ENCODE peak calls at places on chromosomes 4 and X, in ten cellular contexts. One of them, this sample, is unnamed.

GRCh38 chr4:124133753-124134152 is 578.8 kb downstream of the ANKRD50 start:
- DNase-seq in transverse colon: no peak
- DNase-seq in suprapubic skin: no peak
- DNase-seq in H1: no peak
- DNase-seq in HepG2: no peak
- DNase-seq in A549: no peak
- DNase-seq in upper lobe of left lung: no peak
- DNase-seq in stomach: no peak
- DNase-seq in sigmoid colon: no peak
- DNase-seq in tibial nerve: no peak
- DNase-seq in this sample: no peak

GRCh38 chr4:176784816-176785215 is 7.9 kb downstream of the VEGFC start:
- DNase-seq in tibial nerve: no peak
- DNase-seq in upper lobe of left lung: no peak
- DNase-seq in sigmoid colon: no peak
- DNase-seq in transverse colon: no peak
- DNase-seq in stomach: no peak
- DNase-seq in H1: no peak
- DNase-seq in HepG2: no peak
- DNase-seq in suprapubic skin: no peak
- DNase-seq in A549: no peak
- DNase-seq in this sample: no peak

GRCh38 chr4:36363024-36363423 is 81.6 kb downstream of the DTHD1 start:
- DNase-seq in HepG2: no peak
- DNase-seq in stomach: no peak
- DNase-seq in transverse colon: no peak
- DNase-seq in A549: peak
- DNase-seq in H1: no peak
- DNase-seq in sigmoid colon: no peak
- DNase-seq in suprapubic skin: no peak
- DNase-seq in tibial nerve: no peak
- DNase-seq in upper lobe of left lung: no peak
- DNase-seq in this sample: no peak

GRCh38 chrX:48911407-48912182 is at the start of gene SLC35A2:
- DNase-seq in stomach: peak
- DNase-seq in A549: peak
- DNase-seq in upper lobe of left lung: peak
- DNase-seq in tibial nerve: peak
- DNase-seq in suprapubic skin: peak
- DNase-seq in H1: peak
- DNase-seq in transverse colon: peak
- DNase-seq in HepG2: peak
- DNase-seq in sigmoid colon: peak
- DNase-seq in this sample: peak

GRCh38 chr4:43822621-43823020 is 626.0 kb downstream of the KCTD8 start:
- DNase-seq in stomach: no peak
- DNase-seq in transverse colon: no peak
- DNase-seq in upper lobe of left lung: no peak
- DNase-seq in HepG2: no peak
- DNase-seq in suprapubic skin: no peak
- DNase-seq in A549: no peak
- DNase-seq in H1: no peak
- DNase-seq in tibial nerve: no peak
- DNase-seq in sigmoid colon: no peak
- DNase-seq in this sample: no peak

GRCh38 chrX:17635231-17635630 is 102.1 kb upstream of the SCML1 start:
- DNase-seq in transverse colon: peak
- DNase-seq in sigmoid colon: no peak
- DNase-seq in suprapubic skin: no peak
- DNase-seq in H1: peak
- DNase-seq in upper lobe of left lung: no peak
- DNase-seq in stomach: no peak
- DNase-seq in A549: peak
- DNase-seq in tibial nerve: no peak
- DNase-seq in HepG2: no peak
- DNase-seq in this sample: no peak

GRCh38 chrX:20906571-20906970 is 467.6 kb upstream of the CNKSR2 start:
- DNase-seq in stomach: no peak
- DNase-seq in transverse colon: no peak
- DNase-seq in upper lobe of left lung: no peak
- DNase-seq in suprapubic skin: no peak
- DNase-seq in A549: peak
- DNase-seq in sigmoid colon: no peak
- DNase-seq in H1: no peak
- DNase-seq in HepG2: no peak
- DNase-seq in tibial nerve: no peak
- DNase-seq in this sample: no peak

GRCh38 chr4:5970381-5971076 is 47.7 kb downstream of the C4orf50 start:
- DNase-seq in sigmoid colon: peak
- DNase-seq in tibial nerve: no peak
- DNase-seq in stomach: peak
- DNase-seq in HepG2: no peak
- DNase-seq in suprapubic skin: peak
- DNase-seq in upper lobe of left lung: no peak
- DNase-seq in H1: no peak
- DNase-seq in transverse colon: no peak
- DNase-seq in A549: no peak
- DNase-seq in this sample: no peak

GRCh38 chr4:183422962-183423653 is 21.3 kb upstream of the CDKN2AIP start:
- DNase-seq in H1: no peak
- DNase-seq in tibial nerve: no peak
- DNase-seq in A549: no peak
- DNase-seq in suprapubic skin: no peak
- DNase-seq in upper lobe of left lung: no peak
- DNase-seq in sigmoid colon: no peak
- DNase-seq in HepG2: no peak
- DNase-seq in transverse colon: no peak
- DNase-seq in stomach: no peak
- DNase-seq in this sample: no peak

GRCh38 chrX:124216396-124217124 is 115.9 kb upstream of the TEX13D start:
- DNase-seq in stomach: no peak
- DNase-seq in sigmoid colon: no peak
- DNase-seq in tibial nerve: no peak
- DNase-seq in suprapubic skin: no peak
- DNase-seq in upper lobe of left lung: no peak
- DNase-seq in A549: no peak
- DNase-seq in H1: no peak
- DNase-seq in HepG2: no peak
- DNase-seq in transverse colon: no peak
- DNase-seq in this sample: no peak

GRCh38 chr4:55395529-55396304 is at the start of gene TMEM165:
- DNase-seq in H1: peak
- DNase-seq in A549: peak
- DNase-seq in upper lobe of left lung: peak
- DNase-seq in sigmoid colon: peak
- DNase-seq in tibial nerve: peak
- DNase-seq in HepG2: peak
- DNase-seq in stomach: peak
- DNase-seq in suprapubic skin: peak
- DNase-seq in transverse colon: peak
- DNase-seq in this sample: peak
- TF ChIP-seq POLR2A in H1: peak
- TF ChIP-seq POLR2A in A549: peak
- TF ChIP-seq POLR2A in upper lobe of left lung: peak
- TF ChIP-seq POLR2A in sigmoid colon: peak
- TF ChIP-seq POLR2A in tibial nerve: peak
- TF ChIP-seq POLR2A in HepG2: peak
- TF ChIP-seq POLR2A in stomach: peak
- TF ChIP-seq POLR2A in suprapubic skin: peak
- TF ChIP-seq POLR2A in transverse colon: peak
- TF ChIP-seq POLR2A in this sample: peak

GRCh38 chr4:181645489-181645888 is 597.7 kb upstream of the TENM3 start:
- DNase-seq in HepG2: no peak
- DNase-seq in stomach: no peak
- DNase-seq in upper lobe of left lung: no peak
- DNase-seq in transverse colon: no peak
- DNase-seq in A549: no peak
- DNase-seq in tibial nerve: no peak
- DNase-seq in sigmoid colon: no peak
- DNase-seq in suprapubic skin: no peak
- DNase-seq in H1: no peak
- DNase-seq in this sample: no peak

GRCh38 chr4:181646864-181647263 is 596.3 kb upstream of the TENM3 start:
- DNase-seq in A549: no peak
- DNase-seq in sigmoid colon: no peak
- DNase-seq in H1: no peak
- DNase-seq in transverse colon: no peak
- DNase-seq in HepG2: no peak
- DNase-seq in tibial nerve: no peak
- DNase-seq in stomach: no peak
- DNase-seq in upper lobe of left lung: no peak
- DNase-seq in suprapubic skin: no peak
- DNase-seq in this sample: no peak

GRCh38 chr4:181647396-181648107 is 595.6 kb upstream of the TENM3 start:
- DNase-seq in sigmoid colon: no peak
- DNase-seq in upper lobe of left lung: no peak
- DNase-seq in H1: no peak
- DNase-seq in HepG2: no peak
- DNase-seq in transverse colon: no peak
- DNase-seq in suprapubic skin: no peak
- DNase-seq in tibial nerve: no peak
- DNase-seq in A549: no peak
- DNase-seq in stomach: no peak
- DNase-seq in this sample: no peak

DNA sequence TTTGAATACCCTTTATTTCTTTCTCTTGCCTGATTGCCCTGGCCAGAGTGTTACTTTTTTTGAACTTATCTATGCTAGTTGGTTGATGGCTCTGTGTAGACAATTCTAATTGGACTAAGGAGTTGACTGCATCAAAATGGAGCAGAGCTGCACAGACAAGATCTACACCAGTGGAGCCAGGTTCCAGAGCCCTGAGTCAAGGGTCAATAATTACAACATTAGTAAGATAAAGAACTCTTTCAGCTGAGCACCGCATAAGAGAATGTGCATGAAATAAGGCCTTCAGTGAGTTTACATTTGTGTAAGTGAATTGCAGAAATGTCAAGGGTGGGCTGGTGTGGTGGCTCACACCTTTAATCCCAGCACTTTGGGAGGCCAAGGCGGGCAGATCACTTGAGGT is 599.7 kb upstream of the TENM3 start:
- DNase-seq in A549: no peak
- DNase-seq in transverse colon: no peak
- DNase-seq in stomach: no peak
- DNase-seq in HepG2: no peak
- DNase-seq in suprapubic skin: no peak
- DNase-seq in H1: no peak
- DNase-seq in upper lobe of left lung: no peak
- DNase-seq in sigmoid colon: no peak
- DNase-seq in tibial nerve: no peak
- DNase-seq in this sample: no peak
- TF ChIP-seq EP300 in A549: no peak
- TF ChIP-seq EP300 in transverse colon: no peak
- TF ChIP-seq EP300 in stomach: no peak
- TF ChIP-seq EP300 in HepG2: no peak
- TF ChIP-seq EP300 in suprapubic skin: no peak
- TF ChIP-seq EP300 in H1: no peak
- TF ChIP-seq EP300 in upper lobe of left lung: no peak
- TF ChIP-seq EP300 in sigmoid colon: no peak
- TF ChIP-seq EP300 in tibial nerve: no peak
- TF ChIP-seq EP300 in this sample: no peak

DNA sequence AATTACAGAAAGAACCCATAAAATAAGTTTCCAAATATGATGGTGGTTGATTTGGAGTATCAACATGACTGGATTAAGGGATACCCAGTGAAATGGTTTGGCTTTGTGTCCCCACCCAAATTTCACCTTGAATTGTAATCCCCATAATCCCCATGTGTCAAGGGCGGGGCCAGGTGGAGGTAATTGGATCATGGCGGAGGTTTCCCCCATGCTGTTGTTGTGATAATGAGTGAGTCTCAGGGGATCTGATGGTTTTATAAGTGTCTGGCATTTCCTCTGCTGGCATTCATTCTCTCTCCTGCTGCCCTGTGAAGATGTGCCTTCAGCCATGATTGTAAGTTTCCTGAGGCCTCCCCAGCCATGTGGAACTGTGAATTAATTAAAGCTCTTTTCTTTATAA is 39.1 kb downstream of the WDFY3 start:
- DNase-seq in stomach: no peak
- DNase-seq in upper lobe of left lung: no peak
- DNase-seq in H1: no peak
- DNase-seq in transverse colon: no peak
- DNase-seq in tibial nerve: no peak
- DNase-seq in HepG2: no peak
- DNase-seq in A549: no peak
- DNase-seq in suprapubic skin: no peak
- DNase-seq in sigmoid colon: no peak
- DNase-seq in this sample: no peak
- H3K27ac ChIP-seq in stomach: no peak
- H3K27ac ChIP-seq in upper lobe of left lung: no peak
- H3K27ac ChIP-seq in H1: no peak
- H3K27ac ChIP-seq in transverse colon: no peak
- H3K27ac ChIP-seq in tibial nerve: no peak
- H3K27ac ChIP-seq in HepG2: no peak
- H3K27ac ChIP-seq in A549: no peak
- H3K27ac ChIP-seq in suprapubic skin: no peak
- H3K27ac ChIP-seq in sigmoid colon: no peak
- H3K27ac ChIP-seq in this sample: no peak

DNA sequence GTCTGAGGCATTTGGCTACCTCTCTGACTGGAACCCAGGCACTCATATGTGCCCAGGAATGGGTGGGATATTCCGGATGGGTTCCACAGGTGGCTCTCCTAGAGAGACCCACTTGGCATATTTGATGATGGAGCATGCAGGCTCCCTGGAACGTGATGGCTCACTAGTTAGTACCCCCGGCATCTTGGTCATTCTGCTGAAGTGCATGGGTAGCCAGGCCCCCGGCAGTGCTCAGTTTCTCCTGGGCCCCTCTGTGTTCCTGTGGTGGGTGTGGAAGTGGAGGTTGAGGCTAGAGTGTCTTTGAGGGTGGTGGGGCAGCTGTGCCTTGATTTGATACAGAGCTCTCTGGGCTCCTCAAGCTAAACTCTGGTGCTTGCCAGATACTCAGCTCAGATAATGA is 29.4 kb downstream of the NBDY start:
- DNase-seq in tibial nerve: no peak
- DNase-seq in A549: no peak
- DNase-seq in upper lobe of left lung: no peak
- DNase-seq in sigmoid colon: no peak
- DNase-seq in transverse colon: no peak
- DNase-seq in HepG2: no peak
- DNase-seq in stomach: no peak
- DNase-seq in suprapubic skin: no peak
- DNase-seq in H1: no peak
- DNase-seq in this sample: no peak
- TF ChIP-seq POLR2A in tibial nerve: no peak
- TF ChIP-seq POLR2A in A549: no peak
- TF ChIP-seq POLR2A in upper lobe of left lung: no peak
- TF ChIP-seq POLR2A in sigmoid colon: no peak
- TF ChIP-seq POLR2A in transverse colon: no peak
- TF ChIP-seq POLR2A in HepG2: no peak
- TF ChIP-seq POLR2A in stomach: no peak
- TF ChIP-seq POLR2A in suprapubic skin: no peak
- TF ChIP-seq POLR2A in H1: no peak
- TF ChIP-seq POLR2A in this sample: no peak

This sample was measured in ovary.